ENCODE peak calls at places on chromosomes 11 and 22, in seven cellular contexts. I is HEK293T; J is endodermal cell; O is Daoy; Q is stimulated activated CD4-positive, alpha-beta T cell treated with anti-CD3 and anti-CD28 coated beads, Interleukin-1b, Interleukin-23, amount 100 ng/mL, for 1 hour; A is NCI-H510A treated with DMSO at 0.1 percent for 48 hours; C is Calu3. Z is an unnamed sample.
A peak's percentile ranks its signal among the peaks of the same experiment; 100 is the strongest.

GRCh38 chr22:21796863-21797262 is 61.3 kb upstream of the YPEL1 start:
- DNase-seq in I (no peak), J (no peak), O (no peak), Q (no peak), A (no peak), C (no peak), Z (no peak)

GRCh38 chr11:64351136-64351631 is 7.8 kb upstream of the RPS6KA4 start:
- DNase-seq in I (no peak), J (no peak), O (no peak), Q (no peak), A (no peak), C (no peak), Z (no peak)

GRCh38 chr22:27850000-27850465 is 48.5 kb upstream of the MN1 start:
- DNase-seq in I (no peak), J (no peak), O (no peak), Q (no peak), A (no peak), C (no peak), Z (no peak)

GRCh38 chr22:46866591-46866990 is 104.1 kb downstream of the TBC1D22A start:
- DNase-seq in I (no peak), J (peak; percentile 66), O (no peak), Q (no peak), A (no peak), C (no peak), Z (no peak)

GRCh38 chr11:133827556-133827955 is 17.8 kb downstream of the SPATA19 start:
- DNase-seq in I (no peak), J (no peak), O (no peak), Q (no peak), A (no peak), C (no peak), Z (no peak)

GRCh38 chr11:45157247-45158209 is 11.1 kb downstream of the PRDM11 start:
- DNase-seq in I (no peak), J (no peak), O (no peak), Q (no peak), A (no peak), C (no peak), Z (no peak)

GRCh38 chr11:2801711-2802388 is 83.7 kb downstream of the CDKN1C start:
- DNase-seq in I (no peak), J (peak; percentile 12), O (no peak), Q (no peak), A (no peak), C (no peak), Z (no peak)

GRCh38 chr11:134667175-134667500 is 255.1 kb upstream of the B3GAT1 start:
- DNase-seq in I (no peak), J (no peak), O (no peak), Q (no peak), A (no peak), C (no peak), Z (no peak)

GRCh38 chr11:120674537-120674936 is 163.0 kb downstream of the GRIK4 start:
- DNase-seq in I (no peak), J (no peak), O (peak; percentile 55), Q (no peak), A (no peak), C (no peak), Z (no peak)

GRCh38 chr11:63017306-63017974 is 1.8 kb upstream of the SLC22A8 start:
- DNase-seq in I (peak; percentile 25), J (peak; percentile 65), O (peak; percentile 37), Q (no peak), A (no peak), C (no peak), Z (no peak)

GRCh38 chr11:70641366-70641765 is 243.0 kb downstream of the CTTN start:
- DNase-seq in I (no peak), J (peak; percentile 63), O (peak; percentile 76), Q (no peak), A (peak; percentile 74), C (no peak), Z (no peak)

GRCh38 chr22:20015971-20016733 is 471 bp downstream of the ARVCF start:
- DNase-seq in I (peak; percentile 61), J (peak; percentile 83), O (peak; percentile 44), Q (no peak), A (no peak), C (peak; percentile 41), Z (peak; percentile 22)

GRCh38 chr11:35593143-35593542 is 25.1 kb upstream of the FJX1 start:
- DNase-seq in I (no peak), J (no peak), O (peak; percentile 89), Q (no peak), A (no peak), C (peak; percentile 50), Z (no peak)

GRCh38 chr22:47173535-47174021 is 411.1 kb downstream of the TBC1D22A start:
- DNase-seq in I (no peak), J (peak; percentile 31), O (no peak), Q (no peak), A (no peak), C (no peak), Z (no peak)

GRCh38 chr11:28798286-28798685 is 690.1 kb downstream of the METTL15 start:
- DNase-seq in I (no peak), J (no peak), O (no peak), Q (no peak), A (no peak), C (no peak), Z (no peak)

GRCh38 chr11:27611946-27612455 is 88.3 kb downstream of the BDNF start:
- DNase-seq in I (no peak), J (no peak), O (no peak), Q (no peak), A (no peak), C (no peak), Z (no peak)

Z was measured in OCI-LY7.